ENCODE peak calls at places on chromosomes 16 and 17, in eight cellular contexts. T is aorta; R is effector CD4-positive, alpha-beta T cell; Z is astrocyte of the spinal cord; N is iris pigment epithelial cell; F is AG04450; W is EL; Q is mesenteric fat pad. M is an unnamed sample.

GRCh38 chr17:57597531-57598453 is 147.3 kb downstream of the CCDC182 start:
- DNase-seq in F (no peak), W (peak), R (no peak), Q (no peak), T (no peak), Z (peak), N (peak), M (peak)

GRCh38 chr16:3832669-3833068 is 47.8 kb downstream of the CREBBP start:
- DNase-seq in F (no peak), W (no peak), N (no peak), Z (no peak), Q (no peak), T (no peak), R (no peak), M (no peak)

GRCh38 chr17:20095366-20096080 is 86.4 kb downstream of the SPECC1 start:
- DNase-seq in N (peak), Z (peak), R (no peak), Q (no peak), T (peak), W (peak), F (no peak), M (peak)

GRCh38 chr17:42819939-42820535 is 4.0 kb downstream of the BECN1 start:
- DNase-seq in Q (no peak), F (no peak), W (peak), N (peak), Z (peak), R (peak), T (peak), M (peak)

GRCh38 chr17:13153036-13153435 is 135.2 kb upstream of the ELAC2 start:
- DNase-seq in Q (no peak), W (peak), R (no peak), F (no peak), T (no peak), N (peak), Z (peak), M (no peak)

GRCh38 chr16:12403746-12404658 is 399.7 kb downstream of the CPPED1 start:
- DNase-seq in F (no peak), Q (peak), R (no peak), T (no peak), Z (no peak), N (no peak), W (no peak), M (no peak)

GRCh38 chr17:42135664-42136653 is 13.4 kb downstream of the HSPB9 start:
- DNase-seq in R (no peak), W (peak), T (no peak), N (peak), F (no peak), Z (peak), Q (no peak), M (no peak)

GRCh38 chr16:69093974-69094373 is 11.5 kb upstream of the HAS3 start:
- DNase-seq in F (no peak), Z (no peak), T (no peak), W (no peak), R (no peak), N (no peak), Q (no peak), M (no peak)

GRCh38 chr17:13480877-13481276 is 120.9 kb downstream of the HS3ST3A1 start:
- DNase-seq in W (no peak), R (no peak), T (no peak), Q (no peak), F (no peak), N (peak), Z (no peak), M (no peak)

GRCh38 chr17:65472602-65473001 is 88.8 kb downstream of the AXIN2 start:
- DNase-seq in R (no peak), T (peak), Q (no peak), W (no peak), N (peak), Z (no peak), F (no peak), M (no peak)

GRCh38 chr17:79036609-79037008 is 12.6 kb downstream of the C1QTNF1 start:
- DNase-seq in Z (peak), F (peak), N (peak), T (peak), W (peak), Q (peak), R (no peak), M (peak)

GRCh38 chr17:47896672-47897490 is 845 bp downstream of the SP2 start:
- DNase-seq in F (no peak), N (peak), Z (no peak), T (no peak), Q (no peak), W (peak), R (no peak), M (peak)

GRCh38 chr17:17495448-17496188 is 577 bp downstream of the RASD1 start:
- DNase-seq in F (no peak), W (peak), N (peak), Z (peak), T (peak), Q (no peak), R (peak), M (peak)

GRCh38 chr16:82603784-82604411 is 22.9 kb upstream of the CDH13 start:
- DNase-seq in W (peak), R (no peak), N (peak), F (peak), T (peak), Z (peak), Q (no peak), M (peak)

GRCh38 chr17:16975744-16976625 is 4.1 kb upstream of the TNFRSF13B start:
- DNase-seq in F (no peak), Z (no peak), R (no peak), Q (no peak), T (no peak), N (no peak), W (peak), M (peak)

GRCh38 chr16:80580109-80580832 is 39.5 kb downstream of the DYNLRB2 start:
- DNase-seq in F (no peak), Z (peak), N (peak), Q (no peak), T (no peak), R (peak), W (peak), M (peak)

GRCh38 chr17:44385287-44386181 is 3.9 kb downstream of the ITGA2B start:
- DNase-seq in R (peak), W (peak), N (peak), F (peak), Z (peak), Q (peak), T (peak), M (peak)

GRCh38 chr16:89038221-89038721 is 55.4 kb upstream of the ACSF3 start:
- DNase-seq in Z (no peak), T (peak), R (no peak), Q (no peak), F (no peak), N (no peak), W (no peak), M (no peak)

GRCh38 chr16:69615528-69615927 is 49.8 kb downstream of the NFAT5 start:
- DNase-seq in N (no peak), Q (no peak), F (no peak), Z (no peak), T (no peak), R (no peak), W (no peak), M (no peak)

GRCh38 chr16:79639576-79640311 is 39.2 kb upstream of the MAF start:
- DNase-seq in R (no peak), T (no peak), Z (no peak), W (no peak), N (no peak), Q (no peak), F (no peak), M (peak)

GRCh38 chr16:80619824-80620223 is 79.0 kb downstream of the DYNLRB2 start:
- DNase-seq in W (peak), Q (no peak), F (no peak), T (no peak), Z (no peak), R (no peak), N (no peak), M (peak)

GRCh38 chr17:57455063-57455914 is 199.0 kb downstream of the MSI2 start:
- DNase-seq in F (no peak), R (no peak), W (no peak), Z (peak), Q (no peak), N (peak), T (no peak), M (no peak)

GRCh38 chr16:14366447-14366846 is 263.6 kb downstream of the PARN start:
- DNase-seq in Q (no peak), T (no peak), F (no peak), N (no peak), Z (no peak), W (no peak), R (no peak), M (no peak)

GRCh38 chr17:82222816-82223215 is 6.0 kb upstream of the SLC16A3 start:
- DNase-seq in N (no peak), Z (no peak), T (no peak), Q (no peak), W (no peak), F (no peak), R (no peak), M (no peak)

GRCh38 chr17:82228842-82229685 is at the start of gene SLC16A3:
- DNase-seq in F (no peak), R (peak), Z (peak), T (peak), Q (no peak), W (peak), N (peak), M (peak)

GRCh38 chr16:29687755-29688154 is 8.8 kb downstream of the QPRT start:
- DNase-seq in F (no peak), T (no peak), N (peak), Q (no peak), R (no peak), W (no peak), Z (no peak), M (no peak)

GRCh38 chr17:76204277-76204676 is 36.0 kb downstream of the RNF157 start:
- DNase-seq in T (no peak), Q (no peak), W (peak), Z (peak), N (peak), R (no peak), F (peak), M (peak)

GRCh38 chr16:87608400-87608985 is 6.2 kb downstream of the JPH3 start:
- DNase-seq in W (peak), Z (peak), F (peak), T (peak), N (peak), R (peak), Q (no peak), M (peak)

GRCh38 chr17:78993241-78993956 is 13.7 kb upstream of the LGALS3BP start:
- DNase-seq in F (no peak), T (peak), Z (peak), N (peak), R (peak), W (peak), Q (peak), M (peak)

GRCh38 chr17:62870581-62870964 is 62.5 kb upstream of the MARCHF10 start:
- DNase-seq in Z (no peak), N (no peak), R (no peak), Q (no peak), W (no peak), F (no peak), T (no peak), M (no peak)

GRCh38 chr17:7029659-7030058 is 6.2 kb upstream of the SLC16A13 start:
- DNase-seq in W (no peak), R (no peak), T (no peak), N (no peak), Q (peak), F (no peak), Z (no peak), M (no peak)

GRCh38 chr16:90054554-90054953 is 22.6 kb downstream of the PRDM7 start:
- DNase-seq in N (no peak), W (no peak), Q (peak), R (no peak), T (no peak), F (no peak), Z (no peak), M (no peak)

GRCh38 chr16:22386976-22387375 is 12.6 kb upstream of the CDR2 start:
- DNase-seq in R (no peak), W (peak), F (peak), T (no peak), N (peak), Q (no peak), Z (peak), M (peak)

GRCh38 chr16:30740364-30741251 is 7.6 kb upstream of the PHKG2 start:
- DNase-seq in T (peak), F (no peak), R (no peak), Q (peak), N (peak), W (peak), Z (peak), M (peak)

GRCh38 chr17:15185625-15185991 is 79.5 kb downstream of the PMP22 start:
- DNase-seq in T (no peak), Q (no peak), W (peak), Z (peak), R (no peak), F (no peak), N (peak), M (no peak)

GRCh38 chr17:74818306-74818705 is 41.4 kb downstream of the GRIN2C start:
- DNase-seq in Z (no peak), W (no peak), R (no peak), F (no peak), N (no peak), Q (no peak), T (no peak), M (no peak)